ENCODE peak calls at places on chromosomes 11 and 22, in seven cellular contexts. E is pancreas, P is GM23338, R is PC-3, G is epithelial cell of esophagus, A is GM13977, U is mucosa of descending colon. O is an unnamed sample.

GRCh38 chr11:3710485-3711259 is 39.5 kb upstream of the CHRNA10 start:
- DNase-seq in E (no peak), P (no peak), R (no peak), G (no peak), A (no peak), U (no peak), O (no peak)

GRCh38 chr11:130726234-130726559 is 190.1 kb downstream of the SNX19 start:
- DNase-seq in E (no peak), P (no peak), R (no peak), G (peak), A (no peak), U (peak), O (peak)

GRCh38 chr11:81104051-81104450 is 1629.6 kb downstream of the FAM181B start:
- DNase-seq in E (no peak), P (peak), R (no peak), G (no peak), A (no peak), U (no peak), O (no peak)

GRCh38 chr11:78332872-78333271 is 84.7 kb downstream of the GAB2 start:
- DNase-seq in E (no peak), P (no peak), R (no peak), G (no peak), A (no peak), U (no peak), O (no peak)

GRCh38 chr11:134535029-134536025 is 123.3 kb upstream of the B3GAT1 start:
- DNase-seq in E (no peak), P (no peak), R (no peak), G (no peak), A (no peak), U (no peak), O (no peak)

GRCh38 chr11:125224391-125225015 is 60.0 kb downstream of the PKNOX2 start:
- DNase-seq in E (peak), P (peak), R (peak), G (peak), A (peak), U (peak), O (no peak)

GRCh38 chr11:40293655-40294342 is 1165.7 kb downstream of the LRRC4C start:
- DNase-seq in E (peak), P (peak), R (peak), G (peak), A (peak), U (peak), O (peak)

GRCh38 chr22:44919691-44920090 is 90.1 kb downstream of the PHF21B start:
- DNase-seq in E (no peak), P (no peak), R (no peak), G (no peak), A (no peak), U (no peak), O (peak)

GRCh38 chr11:101341578-101341977 is 212.0 kb upstream of the PGR start:
- DNase-seq in E (no peak), P (no peak), R (no peak), G (no peak), A (no peak), U (no peak), O (no peak)

GRCh38 chr11:67318239-67318555 is 14.9 kb downstream of the SSH3 start:
- DNase-seq in E (no peak), P (no peak), R (peak), G (no peak), A (no peak), U (peak), O (no peak)

GRCh38 chr11:61701298-61701993 is 21.3 kb downstream of the DAGLA start:
- DNase-seq in E (no peak), P (peak), R (peak), G (peak), A (no peak), U (no peak), O (no peak)

GRCh38 chr11:111019449-111019848 is 226.1 kb upstream of the POU2AF2 start:
- DNase-seq in E (no peak), P (no peak), R (no peak), G (no peak), A (no peak), U (peak), O (no peak)

GRCh38 chr11:5620606-5621521 is 3.9 kb upstream of the TRIM34 start:
- DNase-seq in E (no peak), P (no peak), R (peak), G (peak), A (no peak), U (peak), O (no peak)

GRCh38 chr11:113289341-113290187 is 24.8 kb upstream of the TTC12 start:
- DNase-seq in E (peak), P (peak), R (peak), G (peak), A (peak), U (peak), O (peak)

GRCh38 chr22:46484861-46485595 is 52.4 kb downstream of the CELSR1 start:
- DNase-seq in E (no peak), P (no peak), R (peak), G (no peak), A (no peak), U (no peak), O (no peak)

GRCh38 chr11:122951231-122951630 is 30.4 kb downstream of the BSX start:
- DNase-seq in E (no peak), P (no peak), R (no peak), G (no peak), A (no peak), U (no peak), O (no peak)

GRCh38 chr11:72703281-72704008 is 29.2 kb upstream of the PDE2A start:
- DNase-seq in E (no peak), P (no peak), R (no peak), G (no peak), A (no peak), U (no peak), O (no peak)

GRCh38 chr11:19982761-19983495 is 177.3 kb downstream of the DBX1 start:
- DNase-seq in E (no peak), P (no peak), R (no peak), G (no peak), A (no peak), U (no peak), O (no peak)

GRCh38 chr22:23064381-23065068 is 5.8 kb upstream of the GNAZ start:
- DNase-seq in E (no peak), P (no peak), R (no peak), G (no peak), A (no peak), U (no peak), O (peak)

GRCh38 chr11:62450543-62451242 is 31.9 kb downstream of the SCGB1A1 start:
- DNase-seq in E (no peak), P (no peak), R (no peak), G (no peak), A (no peak), U (no peak), O (no peak)

GRCh38 chr22:37144180-37144554 is 5.5 kb downstream of the IL2RB start:
- DNase-seq in E (no peak), P (no peak), R (no peak), G (no peak), A (no peak), U (no peak), O (peak)

GRCh38 chr11:81237139-81237538 is 1496.5 kb downstream of the FAM181B start:
- DNase-seq in E (no peak), P (peak), R (peak), G (peak), A (peak), U (peak), O (no peak)

DNA sequence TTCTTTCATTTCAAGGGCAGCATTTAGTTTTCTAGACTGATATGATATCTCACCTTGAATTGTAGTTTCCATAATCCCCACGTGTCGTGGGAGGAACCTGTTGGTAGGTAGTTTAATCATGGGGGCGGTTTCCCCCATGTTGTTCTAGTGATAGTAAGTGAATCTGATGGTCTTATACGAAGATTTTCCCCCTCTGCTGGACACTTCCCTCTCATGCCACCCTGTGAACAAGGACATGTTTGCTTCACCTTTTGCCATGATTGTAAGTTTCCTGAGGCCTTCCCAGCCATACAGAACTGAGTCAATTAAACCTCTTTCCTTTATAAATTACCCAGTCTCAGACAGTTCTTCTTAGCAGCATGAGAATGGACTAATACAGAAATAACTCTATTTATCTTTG is 851.1 kb upstream of the FAT3 start:
- DNase-seq in E (no peak), P (peak), R (peak), G (no peak), A (no peak), U (no peak), O (no peak)
- TF ChIP-seq CTCF in E (no peak), P (peak), R (peak), G (no peak), A (no peak), U (no peak), O (no peak)

GRCh38 chr11:95584589-95584988 is 205.0 kb downstream of the FAM76B start:
- DNase-seq in E (no peak), P (no peak), R (no peak), G (no peak), A (no peak), U (no peak), O (no peak)
- TF ChIP-seq CTCF in E (no peak), P (no peak), R (peak), G (no peak), A (peak), U (no peak), O (no peak)

DNA sequence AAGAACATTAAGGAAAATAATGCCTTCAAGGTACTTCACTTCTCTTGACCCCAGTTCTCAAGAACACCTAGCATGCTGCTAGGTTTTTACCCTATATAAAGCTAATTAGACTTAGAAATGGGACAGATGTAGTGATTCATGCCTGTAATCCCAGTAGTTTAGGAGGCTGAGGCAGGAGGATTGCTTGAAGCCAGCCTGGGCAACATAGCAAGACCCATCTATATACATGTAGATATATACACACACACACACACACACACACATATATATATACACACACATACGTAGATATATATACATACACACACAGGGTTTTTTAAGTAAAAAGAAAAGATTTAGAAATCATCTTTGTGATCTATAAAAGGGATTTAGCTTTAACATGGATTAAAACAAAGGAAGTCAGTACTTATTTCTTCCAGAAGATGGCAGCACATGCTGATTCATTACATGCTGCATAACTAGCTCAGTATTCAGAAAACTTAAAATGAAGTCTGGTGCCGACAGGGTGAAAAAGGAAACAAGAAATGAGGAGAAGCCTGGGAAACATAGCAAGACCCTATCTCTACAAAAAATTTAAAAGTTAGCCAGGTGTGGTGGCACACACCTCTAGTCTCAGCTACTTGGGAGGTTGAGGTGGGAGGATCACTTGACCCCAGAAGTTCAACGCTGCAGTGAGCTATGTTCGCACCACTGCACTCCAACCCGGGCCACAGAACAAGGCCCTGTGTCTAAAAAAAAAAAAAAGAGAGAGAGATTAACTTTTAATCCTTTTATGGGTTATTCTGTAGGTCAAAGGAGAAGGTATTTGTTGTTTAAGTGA is 28.5 kb upstream of the RBX1 start:
- DNase-seq in E (no peak), P (peak), R (peak), G (peak), A (peak), U (peak), O (no peak)
- TF ChIP-seq CTCF in E (peak), P (peak), R (peak), G (peak), A (peak), U (peak), O (peak)

GRCh38 chr11:70739811-70740474 is 341.6 kb downstream of the CTTN start:
- DNase-seq in E (no peak), P (no peak), R (no peak), G (no peak), A (no peak), U (no peak), O (no peak)
- TF ChIP-seq CTCF in E (no peak), P (peak), R (no peak), G (no peak), A (no peak), U (no peak), O (no peak)

O was measured in left lung.